ENCODE peak calls at places on chromosomes 3 and 15, in seven cellular contexts. L is coronary artery, I is foreskin fibroblast, A is uterus, Y is heart left ventricle, P is ovary, F is AG04449. M is an unnamed sample.

GRCh38 chr3:52056521-52056967 is at the start of gene DUSP7:
- DNase-seq in I (peak), A (peak), L (peak), F (no peak), P (peak), Y (peak), M (no peak)

GRCh38 chr15:100861511-100861991 is 18.1 kb upstream of the ALDH1A3 start:
- DNase-seq in A (no peak), I (no peak), L (no peak), F (no peak), Y (peak), P (no peak), M (no peak)

GRCh38 chr3:15309662-15310335 is 22.6 kb downstream of the SH3BP5 start:
- DNase-seq in Y (no peak), P (no peak), I (peak), L (no peak), F (no peak), A (no peak), M (no peak)

GRCh38 chr15:74167891-74168331 is 5.6 kb upstream of the ISLR start:
- DNase-seq in F (no peak), I (no peak), L (no peak), P (no peak), A (no peak), Y (no peak), M (no peak)

GRCh38 chr3:170862618-170863374 is 7.2 kb downstream of the RPL22L1 start:
- DNase-seq in P (no peak), F (no peak), Y (no peak), L (no peak), I (no peak), A (no peak), M (no peak)

GRCh38 chr3:148079370-148079769 is 618.3 kb upstream of the AGTR1 start:
- DNase-seq in Y (no peak), L (no peak), I (no peak), F (no peak), P (no peak), A (no peak), M (no peak)

GRCh38 chr3:13148561-13149330 is 75.5 kb upstream of the IQSEC1 start:
- DNase-seq in P (peak), A (no peak), Y (no peak), L (peak), F (no peak), I (no peak), M (no peak)

GRCh38 chr3:111851511-111851954 is 7.5 kb upstream of the PHLDB2 start:
- DNase-seq in Y (no peak), A (peak), L (no peak), I (peak), P (no peak), F (no peak), M (no peak)

GRCh38 chr3:194091141-194091540 is 44.8 kb upstream of the HES1 start:
- DNase-seq in F (no peak), Y (no peak), P (no peak), I (no peak), A (no peak), L (no peak), M (no peak)

GRCh38 chr15:89654847-89655805 is at the start of gene KIF7:
- DNase-seq in A (peak), F (no peak), P (peak), L (no peak), I (peak), Y (no peak), M (no peak)

GRCh38 chr3:179811321-179812095 is 158.7 kb downstream of the USP13 start:
- DNase-seq in I (peak), F (peak), P (no peak), L (no peak), Y (no peak), A (no peak), M (peak)

GRCh38 chr3:14216257-14217048 is 37.8 kb downstream of the LSM3 start:
- DNase-seq in P (no peak), A (no peak), F (no peak), I (no peak), Y (peak), L (no peak), M (no peak)

GRCh38 chr3:43406637-43407023 is 120.3 kb downstream of the SNRK start:
- DNase-seq in L (no peak), F (no peak), I (no peak), Y (no peak), P (no peak), A (no peak), M (no peak)

GRCh38 chr15:50315814-50316630 is 39.0 kb downstream of the GABPB1 start:
- DNase-seq in L (no peak), P (no peak), F (no peak), A (no peak), Y (no peak), I (peak), M (peak)

GRCh38 chr3:138195491-138195890 is 8.4 kb downstream of the ARMC8 start:
- DNase-seq in L (no peak), F (no peak), I (no peak), Y (no peak), P (no peak), A (no peak), M (no peak)

GRCh38 chr3:156609115-156609514 is 54.2 kb upstream of the SSR3 start:
- DNase-seq in F (no peak), A (no peak), Y (no peak), L (no peak), P (no peak), I (no peak), M (no peak)

GRCh38 chr15:62390793-62391543 is 225.9 kb upstream of the C2CD4B start:
- DNase-seq in F (no peak), I (peak), Y (peak), P (peak), L (peak), A (peak), M (no peak)

GRCh38 chr3:196948442-196949365 is 6.4 kb upstream of the NCBP2 start:
- DNase-seq in A (no peak), F (no peak), L (no peak), I (peak), P (no peak), Y (no peak), M (no peak)

GRCh38 chr3:120364821-120365220 is 15.7 kb upstream of the LRRC58 start:
- DNase-seq in L (no peak), P (no peak), I (peak), Y (no peak), F (no peak), A (no peak), M (no peak)

DNA sequence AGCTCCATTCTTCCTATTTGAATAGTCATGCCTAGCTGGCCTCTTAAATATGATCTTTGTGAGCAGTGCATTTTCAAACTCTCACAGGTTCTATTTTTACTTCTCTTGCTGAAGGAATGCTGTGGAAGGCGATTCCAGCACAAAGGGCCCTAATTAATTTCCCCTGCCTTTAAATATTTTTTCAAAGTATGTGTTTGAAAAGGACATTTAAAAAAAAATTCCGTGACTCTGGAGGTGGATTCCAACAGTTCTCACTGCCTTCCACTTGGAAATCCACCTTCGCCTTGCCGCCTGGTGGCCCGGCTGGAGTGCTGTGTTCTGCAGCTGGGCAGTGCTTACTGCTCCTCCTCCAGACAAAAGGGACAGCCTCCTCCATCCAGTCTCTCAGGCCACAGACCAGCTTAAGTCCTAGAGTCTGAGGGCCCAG is 61.5 kb upstream of the CORO2B start:
- DNase-seq in P (no peak), F (no peak), L (no peak), A (no peak), I (no peak), Y (peak), M (no peak)
- TF ChIP-seq CTCF in P (peak), F (peak), L (no peak), A (peak), I (peak), Y (peak), M (no peak)

DNA sequence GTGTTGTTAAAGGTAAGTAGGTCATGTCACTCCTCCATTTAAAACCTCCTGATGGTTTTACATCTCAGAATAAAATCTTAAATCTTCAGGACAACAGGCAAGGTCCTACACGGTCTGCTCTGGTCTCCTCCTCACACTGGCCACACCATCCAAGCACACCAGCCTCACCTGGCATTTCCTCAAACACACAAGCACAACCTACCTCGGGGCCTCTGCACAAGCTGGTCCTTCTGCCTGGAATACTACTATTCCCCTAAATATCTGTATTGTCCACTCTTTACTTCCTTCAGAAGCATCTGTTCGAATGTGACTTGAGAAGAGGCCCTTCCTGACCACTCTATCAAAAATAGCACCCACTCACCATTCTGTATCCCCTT is 1.8 kb downstream of the GORASP1 start:
- DNase-seq in L (no peak), I (no peak), P (no peak), F (no peak), A (no peak), Y (no peak), M (no peak)
- H3K4me3 ChIP-seq in L (peak), I (peak), P (no peak), F (peak), A (no peak), Y (no peak), M (no peak)

GRCh38 chr3:87436781-87437543 is 160.6 kb upstream of the POU1F1 start:
- DNase-seq in A (no peak), F (peak), Y (no peak), P (no peak), I (peak), L (no peak), M (no peak)
- TF ChIP-seq CTCF in A (no peak), F (no peak), Y (no peak), P (no peak), I (no peak), L (no peak), M (no peak)

GRCh38 chr3:189572249-189572648 is 58.9 kb upstream of the TP63 start:
- DNase-seq in I (no peak), L (no peak), Y (no peak), A (no peak), F (no peak), P (no peak), M (no peak)
- H3K4me3 ChIP-seq in I (no peak), L (no peak), Y (no peak), A (no peak), F (no peak), P (no peak), M (no peak)

DNA sequence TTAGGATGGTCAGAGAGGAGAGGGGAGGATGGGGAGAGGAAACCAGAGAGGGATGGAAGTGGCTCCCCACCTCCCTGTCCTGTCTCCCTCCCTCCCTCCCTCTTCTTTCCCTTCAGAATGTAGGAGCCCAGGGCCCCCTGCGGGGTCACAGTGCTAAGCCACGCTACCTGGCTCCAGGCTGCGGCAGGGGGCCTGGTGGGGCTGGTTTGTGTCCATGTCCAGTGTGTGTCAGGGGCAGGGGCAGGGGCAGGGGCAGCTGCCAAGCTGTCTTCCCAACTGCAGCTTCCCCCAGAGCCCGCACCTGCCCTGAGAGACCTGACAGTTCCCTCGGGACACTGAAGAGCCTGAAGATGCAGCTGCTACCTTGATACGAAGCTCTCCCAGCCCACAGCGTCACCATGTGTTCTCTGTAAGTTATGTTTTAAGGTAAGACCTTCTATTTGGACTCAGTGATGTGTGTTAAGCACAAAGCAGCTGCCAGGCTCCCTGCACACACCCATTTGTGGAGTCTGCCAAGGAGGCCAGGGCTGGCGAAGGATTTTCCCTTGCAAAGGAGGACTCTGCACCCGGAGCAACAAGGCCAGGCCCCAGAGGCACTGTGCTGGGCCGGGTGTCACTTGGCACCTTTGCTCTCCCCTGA is 121.8 kb upstream of the SMAD3 start:
- DNase-seq in F (no peak), P (no peak), Y (no peak), L (peak), I (no peak), A (no peak), M (no peak)
- TF ChIP-seq CTCF in F (no peak), P (no peak), Y (no peak), L (no peak), I (no peak), A (no peak), M (no peak)

GRCh38 chr3:133479401-133479800 is 79.5 kb downstream of the BFSP2 start:
- DNase-seq in L (no peak), A (no peak), P (no peak), I (no peak), Y (no peak), F (no peak), M (no peak)
- H3K4me3 ChIP-seq in L (no peak), A (no peak), P (no peak), I (no peak), Y (no peak), F (no peak), M (peak)

DNA sequence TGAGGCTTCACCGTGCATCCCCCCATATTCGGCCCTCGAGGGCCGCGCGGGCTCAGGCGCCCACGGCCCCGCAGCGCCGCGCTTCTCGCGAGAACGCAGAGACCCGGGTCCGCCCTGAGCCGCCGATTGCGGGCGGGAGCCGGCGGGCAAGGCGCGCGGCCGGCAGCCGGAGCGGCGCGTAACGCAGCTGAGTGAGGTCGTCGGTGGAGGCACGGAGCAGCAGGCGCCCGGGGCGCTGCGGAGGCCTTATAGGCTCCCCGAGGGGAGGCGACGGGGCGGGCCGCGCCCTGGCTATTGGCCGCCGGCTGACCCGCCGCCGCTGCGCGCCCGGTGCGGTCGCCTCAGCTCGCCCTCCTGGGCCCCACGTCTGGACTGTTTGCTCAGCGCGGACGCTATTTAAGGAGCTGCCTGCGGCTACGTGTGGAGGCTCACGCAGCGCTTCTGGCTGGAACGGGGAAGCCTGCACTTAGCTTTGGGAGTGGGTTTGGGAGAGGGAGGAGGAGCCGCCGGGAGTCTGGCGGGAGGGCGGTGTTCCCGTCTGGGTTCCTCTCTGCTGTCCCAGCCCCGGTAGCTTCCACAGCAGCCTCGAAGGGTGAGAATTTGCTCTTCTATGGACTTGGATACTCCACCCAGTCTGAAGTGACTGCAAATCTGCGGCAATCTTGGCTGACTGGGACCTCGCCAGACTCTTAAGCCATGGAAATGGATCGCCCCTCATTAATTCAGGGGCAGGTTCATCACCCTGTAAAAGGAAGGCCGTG is at the start of gene PLOD2:
- DNase-seq in Y (peak), I (peak), A (peak), L (peak), P (peak), F (peak), M (no peak)
- TF ChIP-seq CTCF in Y (no peak), I (no peak), A (no peak), L (no peak), P (peak), F (no peak), M (no peak)